ENCODE peak calls at places on chromosomes 2 and 18, in five cellular contexts. One of them, this sample, is unnamed.

GRCh38 chr2:216618785-216619184 is 14.4 kb upstream of the IGFBP2 start:
- DNase-seq in brain microvascular endothelial cell: no peak
- DNase-seq in T-helper 2 cell: no peak
- DNase-seq in stimulated activated CD8-positive, alpha-beta memory T cell treated with anti-CD3 and anti-CD28 coated beads, Interleukin-2, amount 100 ng/mL, for 1 hour: no peak
- DNase-seq in astrocyte of the spinal cord: no peak
- DNase-seq in this sample: no peak

GRCh38 chr18:40048886-40049650 is 1906.0 kb upstream of the PIK3C3 start:
- DNase-seq in brain microvascular endothelial cell: no peak
- DNase-seq in T-helper 2 cell: no peak
- DNase-seq in stimulated activated CD8-positive, alpha-beta memory T cell treated with anti-CD3 and anti-CD28 coated beads, Interleukin-2, amount 100 ng/mL, for 1 hour: no peak
- DNase-seq in astrocyte of the spinal cord: no peak
- DNase-seq in this sample: no peak

GRCh38 chr2:60104514-60105501 is 448.6 kb downstream of the BCL11A start:
- DNase-seq in brain microvascular endothelial cell: no peak
- DNase-seq in T-helper 2 cell: no peak
- DNase-seq in stimulated activated CD8-positive, alpha-beta memory T cell treated with anti-CD3 and anti-CD28 coated beads, Interleukin-2, amount 100 ng/mL, for 1 hour: no peak
- DNase-seq in astrocyte of the spinal cord: peak
- DNase-seq in this sample: no peak

GRCh38 chr2:98127229-98127989 is 40.4 kb downstream of the VWA3B start:
- DNase-seq in brain microvascular endothelial cell: no peak
- DNase-seq in T-helper 2 cell: no peak
- DNase-seq in stimulated activated CD8-positive, alpha-beta memory T cell treated with anti-CD3 and anti-CD28 coated beads, Interleukin-2, amount 100 ng/mL, for 1 hour: no peak
- DNase-seq in astrocyte of the spinal cord: no peak
- DNase-seq in this sample: no peak

GRCh38 chr2:47038656-47039501 is 116.2 kb downstream of the STPG4 start:
- DNase-seq in brain microvascular endothelial cell: no peak
- DNase-seq in T-helper 2 cell: no peak
- DNase-seq in stimulated activated CD8-positive, alpha-beta memory T cell treated with anti-CD3 and anti-CD28 coated beads, Interleukin-2, amount 100 ng/mL, for 1 hour: no peak
- DNase-seq in astrocyte of the spinal cord: no peak
- DNase-seq in this sample: no peak

GRCh38 chr2:33616873-33617272 is 17.8 kb upstream of the FAM98A start:
- DNase-seq in brain microvascular endothelial cell: peak
- DNase-seq in T-helper 2 cell: no peak
- DNase-seq in stimulated activated CD8-positive, alpha-beta memory T cell treated with anti-CD3 and anti-CD28 coated beads, Interleukin-2, amount 100 ng/mL, for 1 hour: no peak
- DNase-seq in astrocyte of the spinal cord: no peak
- DNase-seq in this sample: no peak

GRCh38 chr2:105736145-105736544 is 8.6 kb upstream of the NCK2 start:
- DNase-seq in brain microvascular endothelial cell: no peak
- DNase-seq in T-helper 2 cell: no peak
- DNase-seq in stimulated activated CD8-positive, alpha-beta memory T cell treated with anti-CD3 and anti-CD28 coated beads, Interleukin-2, amount 100 ng/mL, for 1 hour: no peak
- DNase-seq in astrocyte of the spinal cord: no peak
- DNase-seq in this sample: no peak

GRCh38 chr2:119224391-119224972 is 848 bp downstream of the STEAP3 start:
- DNase-seq in brain microvascular endothelial cell: no peak
- DNase-seq in T-helper 2 cell: no peak
- DNase-seq in stimulated activated CD8-positive, alpha-beta memory T cell treated with anti-CD3 and anti-CD28 coated beads, Interleukin-2, amount 100 ng/mL, for 1 hour: no peak
- DNase-seq in astrocyte of the spinal cord: no peak
- DNase-seq in this sample: no peak

GRCh38 chr2:232636788-232637420 is 3.5 kb downstream of the EFHD1 start:
- DNase-seq in brain microvascular endothelial cell: no peak
- DNase-seq in T-helper 2 cell: no peak
- DNase-seq in stimulated activated CD8-positive, alpha-beta memory T cell treated with anti-CD3 and anti-CD28 coated beads, Interleukin-2, amount 100 ng/mL, for 1 hour: no peak
- DNase-seq in astrocyte of the spinal cord: no peak
- DNase-seq in this sample: no peak

GRCh38 chr2:240252872-240253511 is 112.5 kb upstream of the OTOS start:
- DNase-seq in brain microvascular endothelial cell: no peak
- DNase-seq in T-helper 2 cell: no peak
- DNase-seq in stimulated activated CD8-positive, alpha-beta memory T cell treated with anti-CD3 and anti-CD28 coated beads, Interleukin-2, amount 100 ng/mL, for 1 hour: no peak
- DNase-seq in astrocyte of the spinal cord: no peak
- DNase-seq in this sample: peak

GRCh38 chr2:172358784-172359556 is 68.4 kb upstream of the ITGA6 start:
- DNase-seq in brain microvascular endothelial cell: no peak
- DNase-seq in T-helper 2 cell: no peak
- DNase-seq in stimulated activated CD8-positive, alpha-beta memory T cell treated with anti-CD3 and anti-CD28 coated beads, Interleukin-2, amount 100 ng/mL, for 1 hour: no peak
- DNase-seq in astrocyte of the spinal cord: peak
- DNase-seq in this sample: no peak

GRCh38 chr2:36562973-36563532 is 34.9 kb downstream of the FEZ2 start:
- DNase-seq in brain microvascular endothelial cell: no peak
- DNase-seq in T-helper 2 cell: no peak
- DNase-seq in stimulated activated CD8-positive, alpha-beta memory T cell treated with anti-CD3 and anti-CD28 coated beads, Interleukin-2, amount 100 ng/mL, for 1 hour: no peak
- DNase-seq in astrocyte of the spinal cord: no peak
- DNase-seq in this sample: no peak

GRCh38 chr2:151106805-151107490 is 154.7 kb downstream of the RBM43 start:
- DNase-seq in brain microvascular endothelial cell: no peak
- DNase-seq in T-helper 2 cell: no peak
- DNase-seq in stimulated activated CD8-positive, alpha-beta memory T cell treated with anti-CD3 and anti-CD28 coated beads, Interleukin-2, amount 100 ng/mL, for 1 hour: no peak
- DNase-seq in astrocyte of the spinal cord: peak
- DNase-seq in this sample: no peak

GRCh38 chr2:65281626-65282351 is 54.2 kb downstream of the ACTR2 start:
- DNase-seq in brain microvascular endothelial cell: no peak
- DNase-seq in T-helper 2 cell: no peak
- DNase-seq in stimulated activated CD8-positive, alpha-beta memory T cell treated with anti-CD3 and anti-CD28 coated beads, Interleukin-2, amount 100 ng/mL, for 1 hour: no peak
- DNase-seq in astrocyte of the spinal cord: no peak
- DNase-seq in this sample: no peak

GRCh38 chr2:239106314-239106908 is 258.5 kb downstream of the TWIST2 start:
- DNase-seq in brain microvascular endothelial cell: peak
- DNase-seq in T-helper 2 cell: no peak
- DNase-seq in stimulated activated CD8-positive, alpha-beta memory T cell treated with anti-CD3 and anti-CD28 coated beads, Interleukin-2, amount 100 ng/mL, for 1 hour: no peak
- DNase-seq in astrocyte of the spinal cord: peak
- DNase-seq in this sample: no peak

GRCh38 chr2:20449501-20450200 is 2.8 kb downstream of the RHOB start:
- DNase-seq in brain microvascular endothelial cell: no peak
- DNase-seq in T-helper 2 cell: no peak
- DNase-seq in stimulated activated CD8-positive, alpha-beta memory T cell treated with anti-CD3 and anti-CD28 coated beads, Interleukin-2, amount 100 ng/mL, for 1 hour: no peak
- DNase-seq in astrocyte of the spinal cord: peak
- DNase-seq in this sample: no peak